ENCODE peak calls at places on chromosome 1, in ten cellular contexts. One of them, this sample, is unnamed.

GRCh38 chr1:70358921-70359564 is 4.5 kb upstream of the ANKRD13C start:
- DNase-seq in tibial artery: no peak
- DNase-seq in bronchial epithelial cell: peak
- DNase-seq in uterus: no peak
- DNase-seq in psoas muscle: no peak
- DNase-seq in GM12865: peak
- DNase-seq in coronary artery: no peak
- DNase-seq in fibroblast of pulmonary artery: no peak
- DNase-seq in colonic mucosa: no peak
- DNase-seq in pancreas: no peak
- DNase-seq in this sample: peak

GRCh38 chr1:111880866-111881837 is 108.3 kb downstream of the KCND3 start:
- DNase-seq in tibial artery: no peak
- DNase-seq in bronchial epithelial cell: no peak
- DNase-seq in uterus: no peak
- DNase-seq in psoas muscle: no peak
- DNase-seq in GM12865: no peak
- DNase-seq in coronary artery: no peak
- DNase-seq in fibroblast of pulmonary artery: no peak
- DNase-seq in colonic mucosa: no peak
- DNase-seq in pancreas: no peak
- DNase-seq in this sample: no peak

GRCh38 chr1:54543729-54544496 is 4.1 kb upstream of the ACOT11 start:
- DNase-seq in tibial artery: no peak
- DNase-seq in bronchial epithelial cell: peak
- DNase-seq in uterus: no peak
- DNase-seq in psoas muscle: no peak
- DNase-seq in GM12865: no peak
- DNase-seq in coronary artery: no peak
- DNase-seq in fibroblast of pulmonary artery: peak
- DNase-seq in colonic mucosa: no peak
- DNase-seq in pancreas: no peak
- DNase-seq in this sample: peak

GRCh38 chr1:65097081-65097480 is 50.9 kb upstream of the AK4 start:
- DNase-seq in tibial artery: no peak
- DNase-seq in bronchial epithelial cell: no peak
- DNase-seq in uterus: no peak
- DNase-seq in psoas muscle: no peak
- DNase-seq in GM12865: no peak
- DNase-seq in coronary artery: no peak
- DNase-seq in fibroblast of pulmonary artery: no peak
- DNase-seq in colonic mucosa: no peak
- DNase-seq in pancreas: no peak
- DNase-seq in this sample: no peak

GRCh38 chr1:109152196-109152595 is 38.3 kb downstream of the ELAPOR1 start:
- DNase-seq in tibial artery: no peak
- DNase-seq in bronchial epithelial cell: no peak
- DNase-seq in uterus: no peak
- DNase-seq in psoas muscle: no peak
- DNase-seq in GM12865: no peak
- DNase-seq in coronary artery: no peak
- DNase-seq in fibroblast of pulmonary artery: no peak
- DNase-seq in colonic mucosa: peak
- DNase-seq in pancreas: peak
- DNase-seq in this sample: no peak

GRCh38 chr1:89088597-89088996 is 23.6 kb upstream of the GBP1 start:
- DNase-seq in tibial artery: no peak
- DNase-seq in bronchial epithelial cell: no peak
- DNase-seq in uterus: no peak
- DNase-seq in psoas muscle: peak
- DNase-seq in GM12865: no peak
- DNase-seq in coronary artery: no peak
- DNase-seq in fibroblast of pulmonary artery: no peak
- DNase-seq in colonic mucosa: no peak
- DNase-seq in pancreas: no peak
- DNase-seq in this sample: no peak

GRCh38 chr1:211697356-211697755 is 21.9 kb upstream of the NEK2 start:
- DNase-seq in tibial artery: no peak
- DNase-seq in bronchial epithelial cell: no peak
- DNase-seq in uterus: no peak
- DNase-seq in psoas muscle: no peak
- DNase-seq in GM12865: peak
- DNase-seq in coronary artery: no peak
- DNase-seq in fibroblast of pulmonary artery: no peak
- DNase-seq in colonic mucosa: no peak
- DNase-seq in pancreas: no peak
- DNase-seq in this sample: no peak

GRCh38 chr1:172699111-172699510 is 40.2 kb downstream of the FASLG start:
- DNase-seq in tibial artery: no peak
- DNase-seq in bronchial epithelial cell: peak
- DNase-seq in uterus: no peak
- DNase-seq in psoas muscle: no peak
- DNase-seq in GM12865: peak
- DNase-seq in coronary artery: no peak
- DNase-seq in fibroblast of pulmonary artery: peak
- DNase-seq in colonic mucosa: peak
- DNase-seq in pancreas: no peak
- DNase-seq in this sample: peak

GRCh38 chr1:80755944-80756343 is 1044.8 kb upstream of the ADGRL2 start:
- DNase-seq in tibial artery: no peak
- DNase-seq in bronchial epithelial cell: no peak
- DNase-seq in uterus: no peak
- DNase-seq in psoas muscle: no peak
- DNase-seq in GM12865: no peak
- DNase-seq in coronary artery: no peak
- DNase-seq in fibroblast of pulmonary artery: no peak
- DNase-seq in colonic mucosa: no peak
- DNase-seq in pancreas: no peak
- DNase-seq in this sample: no peak

GRCh38 chr1:26959722-26960624 is at the start of gene KDF1:
- DNase-seq in tibial artery: no peak
- DNase-seq in bronchial epithelial cell: peak
- DNase-seq in uterus: no peak
- DNase-seq in psoas muscle: no peak
- DNase-seq in GM12865: no peak
- DNase-seq in coronary artery: no peak
- DNase-seq in fibroblast of pulmonary artery: no peak
- DNase-seq in colonic mucosa: peak
- DNase-seq in pancreas: peak
- DNase-seq in this sample: no peak
- TF ChIP-seq CTCF in tibial artery: no peak
- TF ChIP-seq CTCF in bronchial epithelial cell: peak
- TF ChIP-seq CTCF in uterus: no peak
- TF ChIP-seq CTCF in psoas muscle: no peak
- TF ChIP-seq CTCF in GM12865: no peak
- TF ChIP-seq CTCF in coronary artery: no peak
- TF ChIP-seq CTCF in fibroblast of pulmonary artery: no peak
- TF ChIP-seq CTCF in colonic mucosa: no peak
- TF ChIP-seq CTCF in pancreas: no peak
- TF ChIP-seq CTCF in this sample: no peak

DNA sequence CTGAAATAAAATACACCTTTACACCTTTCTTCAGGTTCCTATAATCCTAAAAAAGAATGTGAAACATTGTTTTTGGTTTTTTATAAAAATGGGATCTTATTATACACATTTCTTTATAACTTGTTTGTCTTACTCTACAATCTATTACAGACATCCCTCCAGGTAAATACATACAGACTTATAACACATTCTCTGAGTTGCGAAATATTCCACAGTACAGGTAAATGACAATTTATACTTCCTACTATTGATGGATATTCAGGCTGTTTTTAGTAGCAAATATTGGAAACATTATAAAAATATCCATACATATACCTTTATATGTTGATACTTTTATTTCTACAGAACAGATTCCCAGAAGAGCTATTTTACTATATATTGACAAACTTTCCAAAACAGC is 20.3 kb downstream of the PIK3R3 start:
- DNase-seq in tibial artery: no peak
- DNase-seq in bronchial epithelial cell: no peak
- DNase-seq in uterus: no peak
- DNase-seq in psoas muscle: no peak
- DNase-seq in GM12865: no peak
- DNase-seq in coronary artery: no peak
- DNase-seq in fibroblast of pulmonary artery: no peak
- DNase-seq in colonic mucosa: no peak
- DNase-seq in pancreas: no peak
- DNase-seq in this sample: no peak
- H3K4me3 ChIP-seq in tibial artery: no peak
- H3K4me3 ChIP-seq in bronchial epithelial cell: no peak
- H3K4me3 ChIP-seq in uterus: no peak
- H3K4me3 ChIP-seq in psoas muscle: no peak
- H3K4me3 ChIP-seq in GM12865: no peak
- H3K4me3 ChIP-seq in coronary artery: no peak
- H3K4me3 ChIP-seq in fibroblast of pulmonary artery: no peak
- H3K4me3 ChIP-seq in colonic mucosa: no peak
- H3K4me3 ChIP-seq in pancreas: no peak
- H3K4me3 ChIP-seq in this sample: no peak

DNA sequence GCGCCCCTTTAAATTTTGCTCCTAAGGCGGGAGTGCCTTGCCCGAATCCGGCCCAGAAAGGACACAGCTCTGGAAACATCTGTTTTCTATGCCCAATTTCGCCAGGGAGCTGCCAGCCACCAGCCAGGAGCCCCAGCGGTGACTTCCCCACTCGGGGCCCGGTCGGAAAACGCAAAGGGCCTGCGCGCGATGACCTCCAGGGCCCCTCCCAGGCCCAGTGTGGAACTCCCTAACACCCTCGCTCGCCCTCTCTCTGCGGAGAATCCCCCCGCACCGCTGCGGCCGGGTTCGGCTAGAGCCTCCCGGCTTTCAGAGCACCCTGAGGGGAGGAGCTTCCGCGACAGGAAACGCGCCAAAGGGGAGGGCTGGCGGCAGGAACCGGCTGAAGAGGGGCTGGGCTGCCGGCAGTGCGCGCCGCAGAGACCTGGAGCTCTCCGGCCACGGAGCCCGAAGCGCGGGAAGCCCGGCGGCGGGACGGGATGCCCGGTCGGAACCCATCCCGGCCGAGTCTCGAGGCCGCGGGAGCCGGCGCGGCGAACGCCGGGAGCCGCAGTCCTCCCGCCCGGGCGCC is 505 bp downstream of the CLSPN start:
- DNase-seq in tibial artery: peak
- DNase-seq in bronchial epithelial cell: peak
- DNase-seq in uterus: peak
- DNase-seq in psoas muscle: peak
- DNase-seq in GM12865: peak
- DNase-seq in coronary artery: peak
- DNase-seq in fibroblast of pulmonary artery: peak
- DNase-seq in colonic mucosa: peak
- DNase-seq in pancreas: peak
- DNase-seq in this sample: peak
- TF ChIP-seq CTCF in tibial artery: peak
- TF ChIP-seq CTCF in bronchial epithelial cell: no peak
- TF ChIP-seq CTCF in uterus: no peak
- TF ChIP-seq CTCF in psoas muscle: no peak
- TF ChIP-seq CTCF in GM12865: no peak
- TF ChIP-seq CTCF in coronary artery: no peak
- TF ChIP-seq CTCF in fibroblast of pulmonary artery: peak
- TF ChIP-seq CTCF in colonic mucosa: peak
- TF ChIP-seq CTCF in pancreas: no peak
- TF ChIP-seq CTCF in this sample: peak

GRCh38 chr1:93908394-93909145 is 660 bp downstream of the GCLM start:
- DNase-seq in tibial artery: no peak
- DNase-seq in bronchial epithelial cell: no peak
- DNase-seq in uterus: peak
- DNase-seq in psoas muscle: peak
- DNase-seq in GM12865: peak
- DNase-seq in coronary artery: peak
- DNase-seq in fibroblast of pulmonary artery: no peak
- DNase-seq in colonic mucosa: peak
- DNase-seq in pancreas: peak
- DNase-seq in this sample: no peak
- H3K4me3 ChIP-seq in tibial artery: peak
- H3K4me3 ChIP-seq in bronchial epithelial cell: peak
- H3K4me3 ChIP-seq in uterus: peak
- H3K4me3 ChIP-seq in psoas muscle: peak
- H3K4me3 ChIP-seq in GM12865: peak
- H3K4me3 ChIP-seq in coronary artery: peak
- H3K4me3 ChIP-seq in fibroblast of pulmonary artery: peak
- H3K4me3 ChIP-seq in colonic mucosa: peak
- H3K4me3 ChIP-seq in pancreas: peak
- H3K4me3 ChIP-seq in this sample: peak

This sample was measured in choroid plexus epithelial cell.